ENCODE peak calls at places on chromosome 6, in ten cellular contexts. B is CD8-positive, alpha-beta memory T cell; N is Panc1; P is osteoblast; D is cardiac muscle cell; Q is ovary; R is left lung; U is psoas muscle; I is mammary epithelial cell; V is H1. K is an unnamed sample. For H3K9me3 and H3K4me1, the result is how much of the 10 kb centered on the place peaks cover.

GRCh38 chr6:46013639-46014038 is 2.0 kb downstream of the CLIC5 start:
- DNase-seq in B (no peak), N (no peak), P (no peak), D (no peak), Q (no peak), R (no peak), U (no peak), I (no peak), V (no peak), K (no peak)

GRCh38 chr6:11712760-11713159 is 65.8 kb downstream of the ADTRP start:
- DNase-seq in B (no peak), N (no peak), P (no peak), D (peak), Q (no peak), R (no peak), U (peak), I (peak), V (no peak), K (no peak)

GRCh38 chr6:170108456-170108855 is 182.4 kb downstream of the DLL1 start:
- DNase-seq in B (no peak), N (no peak), P (peak), D (no peak), Q (no peak), R (no peak), U (peak), I (no peak), V (no peak), K (no peak)

GRCh38 chr6:125190667-125191066 is 37.1 kb downstream of the TPD52L1 start:
- DNase-seq in B (no peak), N (no peak), P (no peak), D (no peak), Q (no peak), R (no peak), U (no peak), I (no peak), V (no peak), K (no peak)

GRCh38 chr6:83590413-83590812 is 78.1 kb downstream of the PRSS35 start:
- DNase-seq in B (no peak), N (no peak), P (no peak), D (peak), Q (no peak), R (no peak), U (no peak), I (no peak), V (no peak), K (no peak)

GRCh38 chr6:169789146-169789943 is 37.9 kb downstream of the ERMARD start:
- DNase-seq in B (no peak), N (no peak), P (peak), D (no peak), Q (peak), R (peak), U (no peak), I (no peak), V (no peak), K (no peak)

GRCh38 chr6:159094444-159095252 is 49.9 kb upstream of the TAGAP start:
- DNase-seq in B (no peak), N (no peak), P (no peak), D (no peak), Q (no peak), R (peak), U (no peak), I (no peak), V (no peak), K (peak)

GRCh38 chr6:110415297-110415916 is at the start of gene DDO:
- DNase-seq in B (no peak), N (no peak), P (no peak), D (peak), Q (no peak), R (peak), U (peak), I (peak), V (no peak), K (peak)

GRCh38 chr6:139030211-139030530 is 1.6 kb downstream of the ABRACL start:
- DNase-seq in B (no peak), N (no peak), P (peak), D (no peak), Q (no peak), R (no peak), U (no peak), I (no peak), V (no peak), K (no peak)

GRCh38 chr6:17227403-17227802 is 53.8 kb upstream of the RBM24 start:
- DNase-seq in B (no peak), N (no peak), P (no peak), D (no peak), Q (no peak), R (no peak), U (no peak), I (no peak), V (no peak), K (no peak)

GRCh38 chr6:29529956-29530355 is 29.6 kb downstream of the UBD start:
- DNase-seq in B (no peak), N (no peak), P (no peak), D (no peak), Q (no peak), R (no peak), U (no peak), I (no peak), V (no peak), K (no peak)

GRCh38 chr6:33577106-33577535 is 3.0 kb downstream of the BAK1 start:
- DNase-seq in B (no peak), N (no peak), P (peak), D (no peak), Q (peak), R (no peak), U (peak), I (peak), V (no peak), K (no peak)

GRCh38 chr6:42017021-42017643 is 33.2 kb upstream of the TAF8 start:
- DNase-seq in B (no peak), N (no peak), P (peak), D (peak), Q (no peak), R (no peak), U (no peak), I (peak), V (no peak), K (peak)

GRCh38 chr6:37323568-37323967 is 30.2 kb upstream of the RNF8 start:
- DNase-seq in B (no peak), N (no peak), P (no peak), D (peak), Q (no peak), R (no peak), U (no peak), I (no peak), V (no peak), K (peak)

GRCh38 chr6:135493218-135493961 is 4.2 kb downstream of the AHI1 start:
- DNase-seq in B (no peak), N (no peak), P (peak), D (no peak), Q (no peak), R (no peak), U (no peak), I (no peak), V (no peak), K (no peak)

GRCh38 chr6:66396549-66396948 is 689.5 kb upstream of the EYS start:
- DNase-seq in B (no peak), N (no peak), P (no peak), D (no peak), Q (no peak), R (peak), U (no peak), I (no peak), V (no peak), K (no peak)

GRCh38 chr6:17949168-17949567 is 38.3 kb downstream of the KIF13A start:
- DNase-seq in B (no peak), N (no peak), P (peak), D (no peak), Q (no peak), R (no peak), U (no peak), I (no peak), V (no peak), K (no peak)

GRCh38 chr6:36368921-36369880 is 18.3 kb downstream of the ETV7 start:
- DNase-seq in B (no peak), N (no peak), P (peak), D (peak), Q (no peak), R (no peak), U (peak), I (peak), V (no peak), K (peak)

DNA sequence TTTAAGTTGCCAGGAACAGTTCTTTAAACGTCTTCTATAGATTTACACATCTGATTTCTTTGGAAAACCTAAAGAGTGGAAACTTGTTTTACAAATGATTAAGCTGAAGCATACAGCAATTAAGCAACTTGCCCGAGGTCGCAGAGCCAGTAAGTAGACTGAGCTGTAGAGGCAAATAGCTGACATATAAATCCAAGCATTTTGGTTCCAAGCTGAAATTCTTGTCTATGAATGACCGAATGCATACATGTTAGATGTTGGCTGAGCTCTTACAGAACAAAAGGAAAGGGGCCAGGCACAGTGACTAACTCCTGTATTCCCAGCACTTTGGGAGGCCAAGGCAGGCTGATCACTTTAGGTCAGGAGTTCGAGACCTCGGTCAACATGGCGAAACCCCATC is 101.8 kb upstream of the SGK1 start:
- DNase-seq in B (no peak), N (no peak), P (no peak), D (peak), Q (no peak), R (no peak), U (no peak), I (no peak), V (no peak), K (no peak)
- H3K27ac ChIP-seq in B (no peak), N (no peak), P (peak), D (no peak), Q (no peak), R (no peak), U (no peak), I (peak), V (no peak), K (no peak)

GRCh38 chr6:307874-308273 is 15.6 kb downstream of the DUSP22 start:
- DNase-seq in B (no peak), N (no peak), P (no peak), D (no peak), Q (no peak), R (no peak), U (no peak), I (no peak), V (no peak), K (no peak)

GRCh38 chr6:307065-307814 is 15.0 kb downstream of the DUSP22 start:
- DNase-seq in B (no peak), N (no peak), P (no peak), D (no peak), Q (no peak), R (peak), U (no peak), I (no peak), V (no peak), K (no peak)

GRCh38 chr6:309947-310346 is 17.7 kb downstream of the DUSP22 start:
- DNase-seq in B (no peak), N (no peak), P (no peak), D (no peak), Q (no peak), R (peak), U (no peak), I (no peak), V (no peak), K (no peak)

GRCh38 chr6:308768-309167 is 16.5 kb downstream of the DUSP22 start:
- DNase-seq in B (no peak), N (no peak), P (no peak), D (no peak), Q (no peak), R (no peak), U (no peak), I (no peak), V (no peak), K (no peak)

GRCh38 chr6:308307-308706 is 16.0 kb downstream of the DUSP22 start:
- DNase-seq in B (no peak), N (no peak), P (no peak), D (no peak), Q (no peak), R (no peak), U (no peak), I (no peak), V (no peak), K (no peak)
- H3K9me3 ChIP-seq in B (under half), N (under half), P (under half), D (under half), Q (under half), R (under half), U (under half), I (under half), V (under half), K (under half)

GRCh38 chr6:15387118-15387517 is 141.2 kb downstream of the JARID2 start:
- DNase-seq in B (no peak), N (no peak), P (no peak), D (peak), Q (no peak), R (no peak), U (no peak), I (no peak), V (no peak), K (no peak)
- H3K4me1 ChIP-seq in B (under half), N (under half), P (under half), D (half or more), Q (under half), R (under half), U (half or more), I (under half), V (half or more), K (under half)

DNA sequence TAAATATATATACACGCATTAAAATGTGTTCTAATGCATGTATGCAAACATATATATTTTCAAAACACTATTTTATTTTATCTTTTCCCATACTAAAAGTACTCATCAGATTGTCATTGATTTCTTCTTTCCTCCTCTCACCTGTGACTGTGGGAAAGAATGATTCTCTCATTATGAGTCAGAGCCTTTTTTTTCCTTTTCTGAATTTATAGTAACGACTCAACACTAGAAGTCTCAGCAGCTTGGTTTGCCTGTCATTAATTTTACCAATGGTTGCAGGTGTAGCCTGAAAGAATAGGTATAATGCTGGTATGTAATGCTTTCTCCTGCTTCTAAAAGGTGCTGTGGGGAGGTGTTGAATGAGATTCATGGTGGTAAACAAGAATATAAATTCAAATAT is 328.7 kb downstream of the UTRN start:
- DNase-seq in B (no peak), N (peak), P (no peak), D (no peak), Q (no peak), R (no peak), U (no peak), I (peak), V (no peak), K (no peak)
- H3K27ac ChIP-seq in B (no peak), N (no peak), P (no peak), D (no peak), Q (no peak), R (no peak), U (no peak), I (no peak), V (no peak), K (no peak)

GRCh38 chr6:23002044-23002619 is 432.8 kb downstream of the HDGFL1 start:
- DNase-seq in B (no peak), N (no peak), P (no peak), D (no peak), Q (no peak), R (no peak), U (no peak), I (no peak), V (peak), K (no peak)
- H3K9me3 ChIP-seq in B (under half), N (under half), P (under half), D (under half), Q (under half), R (under half), U (under half), I (under half), V (under half), K (under half)

DNA sequence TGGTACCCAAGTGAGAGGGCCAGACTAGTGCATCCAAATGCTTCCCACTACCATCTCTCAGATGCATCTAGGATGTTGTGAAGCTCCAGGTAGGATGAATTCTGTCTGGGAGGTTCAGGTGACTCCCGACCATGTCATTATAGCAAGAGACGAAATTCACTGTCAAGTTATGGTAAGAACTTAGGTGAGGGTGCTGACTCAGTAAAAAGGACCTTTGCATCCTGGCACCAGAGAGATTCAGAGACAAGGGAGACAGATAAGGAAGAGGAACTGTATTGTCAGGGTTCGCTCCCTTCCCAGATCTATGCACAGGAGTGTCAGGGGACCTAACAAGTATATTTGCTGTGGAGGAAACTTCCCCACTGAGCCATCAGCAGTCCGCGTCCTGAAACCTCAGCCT is 11.2 kb upstream of the PRIM2 start:
- DNase-seq in B (no peak), N (no peak), P (no peak), D (no peak), Q (no peak), R (no peak), U (no peak), I (no peak), V (no peak), K (no peak)
- H3K4me1 ChIP-seq in B (under half), N (under half), P (under half), D (under half), Q (under half), R (under half), U (under half), I (under half), V (under half), K (under half)

GRCh38 chr6:27883136-27883535 is 29.1 kb downstream of the OR2B2 start:
- DNase-seq in B (no peak), N (no peak), P (no peak), D (no peak), Q (no peak), R (no peak), U (no peak), I (no peak), V (no peak), K (no peak)
- H3K27ac ChIP-seq in B (no peak), N (no peak), P (no peak), D (no peak), Q (no peak), R (no peak), U (no peak), I (no peak), V (no peak), K (no peak)

GRCh38 chr6:130276507-130276906 is 53.8 kb upstream of the SAMD3 start:
- DNase-seq in B (no peak), N (no peak), P (no peak), D (no peak), Q (no peak), R (no peak), U (no peak), I (no peak), V (no peak), K (no peak)

GRCh38 chr6:130269969-130270635 is 47.4 kb upstream of the SAMD3 start:
- DNase-seq in B (no peak), N (no peak), P (no peak), D (no peak), Q (no peak), R (no peak), U (no peak), I (peak), V (no peak), K (no peak)

GRCh38 chr6:130274007-130274406 is 51.3 kb upstream of the SAMD3 start:
- DNase-seq in B (no peak), N (no peak), P (no peak), D (no peak), Q (no peak), R (no peak), U (no peak), I (no peak), V (no peak), K (no peak)
- H3K9me3 ChIP-seq in B (under half), N (under half), P (under half), D (under half), Q (under half), R (half or more), U (under half), I (under half), V (under half), K (under half)

K was measured in SJCRH30.